ENCODE peak calls at places on chromosomes 4 and X, in six cellular contexts. C, B, T, K, Z and F are unnamed samples.

GRCh38 chrX:2676794-2677675 is 14.1 kb upstream of the CD99 start:
- DNase-seq in C (peak; percentile 17), B (no peak), T (no peak), K (no peak), Z (no peak), F (peak; percentile 52)

GRCh38 chr4:53196872-53197759 is 168.7 kb downstream of the SCFD2 start:
- DNase-seq in C (peak; percentile 89), B (peak; percentile 37), T (no peak), K (no peak), Z (peak; percentile 73), F (peak; percentile 42)

GRCh38 chrX:153635788-153636668 is 11.0 kb upstream of the DUSP9 start:
- DNase-seq in C (peak; percentile 44), B (no peak), T (peak; percentile 55), K (no peak), Z (no peak), F (no peak)

GRCh38 chrX:106959897-106960296 is 39.7 kb downstream of the CLDN2 start:
- DNase-seq in C (peak; percentile 64), B (no peak), T (no peak), K (no peak), Z (peak; percentile 42), F (no peak)

GRCh38 chr4:153573881-153574807 is 108.0 kb downstream of the TMEM131L start:
- DNase-seq in C (peak; percentile 64), B (peak; percentile 51), T (peak; percentile 18), K (no peak), Z (peak; percentile 75), F (no peak)

GRCh38 chrX:152926279-152926678 is 28.4 kb downstream of the ZNF185 start:
- DNase-seq in C (peak; percentile 96), B (peak; percentile 73), T (peak; percentile 38), K (no peak), Z (peak; percentile 67), F (no peak)

GRCh38 chr4:65502151-65502691 is 168.1 kb downstream of the EPHA5 start:
- DNase-seq in C (peak; percentile 97), B (no peak), T (no peak), K (no peak), Z (no peak), F (no peak)

GRCh38 chr4:41507292-41507933 is 30.5 kb upstream of the LIMCH1 start:
- DNase-seq in C (peak; percentile 18), B (no peak), T (no peak), K (no peak), Z (no peak), F (no peak)

GRCh38 chrX:43467608-43468234 is 188.4 kb upstream of the MAOA start:
- DNase-seq in C (no peak), B (no peak), T (no peak), K (no peak), Z (no peak), F (no peak)

GRCh38 chr4:16659120-16659519 is 239.3 kb downstream of the LDB2 start:
- DNase-seq in C (no peak), B (no peak), T (no peak), K (no peak), Z (no peak), F (no peak)

GRCh38 chrX:7054219-7055206 is 93.0 kb upstream of the STS start:
- DNase-seq in C (no peak), B (no peak), T (no peak), K (no peak), Z (no peak), F (no peak)

GRCh38 chr4:8761824-8762205 is 109.8 kb downstream of the HMX1 start:
- DNase-seq in C (no peak), B (no peak), T (no peak), K (peak; percentile 47), Z (no peak), F (no peak)

GRCh38 chrX:51332188-51332942 is at the start of gene NUDT10:
- DNase-seq in C (no peak), B (peak; percentile 26), T (peak; percentile 65), K (peak; percentile 59), Z (peak; percentile 28), F (no peak)

GRCh38 chrX:51334276-51334675 is 1.7 kb downstream of the NUDT10 start:
- DNase-seq in C (no peak), B (no peak), T (no peak), K (no peak), Z (no peak), F (no peak)

DNA sequence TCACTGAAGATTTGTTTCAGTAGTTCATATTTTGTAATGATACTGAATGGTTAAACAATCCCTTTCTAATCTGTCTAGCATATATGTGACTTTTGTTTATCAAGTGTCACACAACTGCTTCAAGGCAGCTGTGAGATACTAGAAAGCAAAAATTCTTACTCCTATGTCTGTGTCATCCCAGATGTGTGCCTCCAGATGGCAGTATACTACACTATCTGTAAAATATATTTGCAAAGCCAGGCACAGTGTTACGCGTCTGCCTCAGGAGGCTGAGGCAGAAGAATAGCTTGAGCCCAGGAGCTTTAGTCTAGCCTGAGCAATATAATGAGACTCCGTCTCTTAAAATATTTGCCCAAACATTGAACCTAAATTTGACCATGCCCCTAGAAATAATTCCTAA is 4.0 kb downstream of the NUDT10 start:
- DNase-seq in C (peak; percentile 47), B (peak; percentile 46), T (peak; percentile 2), K (no peak), Z (peak; percentile 9), F (no peak)
- TF ChIP-seq CTCF in C (peak; percentile 60), B (peak; percentile 28), T (peak; percentile 45), K (peak; percentile 25), Z (peak; percentile 27), F (peak; percentile 59)

GRCh38 chrX:115957862-115958490 is 212.6 kb upstream of the AGTR2 start:
- DNase-seq in C (peak; percentile 62), B (peak; percentile 8), T (no peak), K (no peak), Z (no peak), F (no peak)
- TF ChIP-seq CTCF in C (peak; percentile 57), B (no peak), T (no peak), K (no peak), Z (no peak), F (peak; percentile 9)

GRCh38 chr4:61739899-61740298 is 539.8 kb downstream of the ADGRL3 start:
- DNase-seq in C (no peak), B (no peak), T (no peak), K (no peak), Z (no peak), F (no peak)

GRCh38 chr4:61740950-61741638 is 541.0 kb downstream of the ADGRL3 start:
- DNase-seq in C (no peak), B (no peak), T (no peak), K (no peak), Z (no peak), F (no peak)
- TF ChIP-seq CTCF in C (no peak), B (no peak), T (no peak), K (peak; percentile 15), Z (no peak), F (no peak)

GRCh38 chrX:45952030-45952429 is 593.2 kb downstream of the ZNF674 start:
- DNase-seq in C (peak; percentile 22), B (no peak), T (no peak), K (no peak), Z (no peak), F (no peak)
- TF ChIP-seq CTCF in C (peak; percentile 34), B (no peak), T (no peak), K (no peak), Z (no peak), F (peak; percentile 22)

DNA sequence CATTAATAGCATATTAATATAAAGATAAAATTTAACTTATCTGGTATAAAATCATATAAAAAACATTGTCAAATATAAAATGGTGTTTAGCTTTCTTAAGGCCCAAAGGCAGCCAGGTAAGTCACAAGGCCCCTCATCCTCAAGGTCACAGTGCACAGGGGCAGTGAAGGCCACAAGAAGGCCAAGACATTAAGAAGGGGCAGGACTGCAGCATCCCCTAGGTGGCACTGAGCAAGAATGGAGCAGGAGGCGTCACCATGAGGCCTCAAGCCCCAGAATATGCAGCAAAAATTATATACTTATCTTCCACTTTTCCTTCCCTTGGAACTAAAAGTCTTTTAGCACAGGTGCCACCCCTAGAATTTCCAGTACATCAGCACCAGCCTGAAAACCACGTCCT is 49.5 kb upstream of the MAGEA8 start:
- DNase-seq in C (no peak), B (no peak), T (no peak), K (no peak), Z (no peak), F (no peak)
- TF ChIP-seq CTCF in C (no peak), B (no peak), T (no peak), K (no peak), Z (no peak), F (no peak)

DNA sequence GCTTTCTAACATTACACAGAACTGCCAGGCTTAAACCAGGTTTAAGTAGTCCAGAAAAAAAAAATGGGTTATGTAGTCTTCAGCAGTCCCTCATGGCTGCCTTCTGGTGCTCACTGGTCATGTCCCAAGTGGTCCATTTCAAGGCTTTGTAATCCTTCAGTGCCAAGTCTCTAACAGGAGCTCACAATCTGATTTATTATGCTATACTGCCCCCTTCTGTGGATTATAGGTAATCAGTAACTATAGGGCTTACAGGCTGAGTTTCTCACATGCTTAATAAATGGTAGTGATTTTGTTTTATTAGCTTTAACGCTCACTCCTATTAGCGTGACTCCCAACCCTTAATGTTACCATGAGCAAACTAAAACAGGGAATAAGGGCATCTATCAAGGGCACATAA is 92.5 kb upstream of the EDA2R start:
- DNase-seq in C (peak; percentile 34), B (peak; percentile 27), T (no peak), K (no peak), Z (peak; percentile 21), F (no peak)
- TF ChIP-seq CTCF in C (peak; percentile 42), B (peak; percentile 48), T (peak; percentile 30), K (no peak), Z (peak; percentile 19), F (peak; percentile 48)

DNA sequence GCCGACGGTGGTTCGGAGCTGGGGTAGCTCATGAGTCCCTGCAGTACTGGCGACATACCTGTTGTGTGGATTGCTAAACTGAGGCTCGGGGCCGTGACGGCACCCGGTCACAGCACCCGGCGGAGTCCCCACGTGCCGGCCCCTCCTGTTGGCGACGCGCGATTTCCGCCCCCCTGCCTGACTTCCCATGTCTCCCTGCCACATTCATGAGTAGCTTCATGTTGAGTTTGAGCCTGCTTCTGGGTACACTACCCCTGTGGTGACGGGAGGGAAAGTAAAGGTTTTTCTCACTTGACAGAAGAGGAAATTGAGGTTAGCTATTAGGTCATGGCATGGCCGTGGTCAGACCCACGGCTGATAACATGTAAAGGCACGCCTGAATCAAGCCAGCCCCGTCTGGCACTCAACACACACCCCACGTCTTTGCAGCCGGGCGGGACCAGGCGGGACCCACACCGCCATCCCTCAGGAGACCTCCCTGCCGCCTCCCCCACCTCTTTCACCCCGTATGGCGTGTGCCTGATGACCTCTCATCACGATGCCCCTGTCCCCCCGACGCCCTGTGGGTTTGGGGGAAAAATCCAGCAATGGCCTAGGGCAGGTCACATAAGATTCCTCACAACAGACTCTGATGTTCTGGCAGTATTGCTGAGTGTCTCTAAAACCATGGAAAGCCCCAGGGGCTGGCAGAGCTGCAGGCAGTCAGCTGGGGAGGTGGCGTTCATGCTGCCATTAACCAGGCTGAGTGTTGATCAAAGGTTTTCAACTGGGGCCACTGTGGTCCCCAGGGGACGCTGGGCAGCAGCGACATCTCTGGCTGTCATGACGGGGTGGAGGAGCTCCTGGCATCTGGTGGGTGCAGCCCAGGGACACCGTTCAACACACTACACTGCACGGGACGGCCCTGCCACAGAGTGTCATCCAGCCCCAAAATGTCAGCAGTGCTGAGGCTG is 29.2 kb downstream of the P2RY8 start:
- DNase-seq in C (no peak), B (peak; percentile 79), T (no peak), K (peak; percentile 48), Z (no peak), F (no peak)
- TF ChIP-seq CTCF in C (no peak), B (no peak), T (no peak), K (no peak), Z (no peak), F (no peak)

GRCh38 chrX:119417842-119418241 is 18.7 kb downstream of the SLC25A43 start:
- DNase-seq in C (no peak), B (no peak), T (no peak), K (no peak), Z (no peak), F (no peak)
- TF ChIP-seq CTCF in C (peak; percentile 47), B (no peak), T (no peak), K (no peak), Z (no peak), F (peak; percentile 45)